ENCODE peak calls at places on chromosome 10, in four cellular contexts. L is GM12892, D is HepG2, V is H1. H is an unnamed sample.

GRCh38 chr10:85790155-85790789 is 576.3 kb downstream of the GRID1 start:
- DNase-seq in L (no peak), D (no peak), V (no peak), H (no peak)

GRCh38 chr10:119199231-119199992 is 8.0 kb upstream of the GRK5 start:
- DNase-seq in L (no peak), D (peak; percentile 88), V (peak; percentile 59), H (no peak)

GRCh38 chr10:14698487-14699170 is 76.1 kb downstream of the FAM107B start:
- DNase-seq in L (no peak), D (no peak), V (no peak), H (no peak)

GRCh38 chr10:13536674-13537366 is 8.0 kb upstream of the BEND7 start:
- DNase-seq in L (no peak), D (peak; percentile 65), V (peak; percentile 86), H (peak; percentile 35)

GRCh38 chr10:101367569-101368453 is 13.8 kb downstream of the BTRC start:
- DNase-seq in L (no peak), D (no peak), V (no peak), H (no peak)

GRCh38 chr10:78236416-78237015 is 202.9 kb downstream of the RPS24 start:
- DNase-seq in L (no peak), D (no peak), V (no peak), H (no peak)

GRCh38 chr10:101075775-101076174 is 14.0 kb downstream of the KAZALD1 start:
- DNase-seq in L (no peak), D (no peak), V (no peak), H (no peak)

GRCh38 chr10:72337039-72337629 is 17.6 kb downstream of the DNAJB12 start:
- DNase-seq in L (no peak), D (peak; percentile 63), V (peak; percentile 91), H (no peak)

GRCh38 chr10:77907900-77908717 is 18.4 kb downstream of the DLG5 start:
- DNase-seq in L (no peak), D (peak; percentile 65), V (no peak), H (no peak)

GRCh38 chr10:74432841-74433594 is 282.0 kb downstream of the ADK start:
- DNase-seq in L (no peak), D (no peak), V (no peak), H (no peak)

GRCh38 chr10:34179280-34179679 is 635.8 kb downstream of the PARD3 start:
- DNase-seq in L (no peak), D (no peak), V (no peak), H (no peak)

GRCh38 chr10:118981946-118982345 is 47.6 kb upstream of the NANOS1 start:
- DNase-seq in L (no peak), D (no peak), V (no peak), H (no peak)

GRCh38 chr10:103660364-103661197 is 167.1 kb downstream of the NEURL1 start:
- DNase-seq in L (peak; percentile 46), D (peak; percentile 71), V (no peak), H (no peak)

GRCh38 chr10:119304541-119304940 is 97.2 kb downstream of the GRK5 start:
- DNase-seq in L (no peak), D (no peak), V (no peak), H (no peak)

DNA sequence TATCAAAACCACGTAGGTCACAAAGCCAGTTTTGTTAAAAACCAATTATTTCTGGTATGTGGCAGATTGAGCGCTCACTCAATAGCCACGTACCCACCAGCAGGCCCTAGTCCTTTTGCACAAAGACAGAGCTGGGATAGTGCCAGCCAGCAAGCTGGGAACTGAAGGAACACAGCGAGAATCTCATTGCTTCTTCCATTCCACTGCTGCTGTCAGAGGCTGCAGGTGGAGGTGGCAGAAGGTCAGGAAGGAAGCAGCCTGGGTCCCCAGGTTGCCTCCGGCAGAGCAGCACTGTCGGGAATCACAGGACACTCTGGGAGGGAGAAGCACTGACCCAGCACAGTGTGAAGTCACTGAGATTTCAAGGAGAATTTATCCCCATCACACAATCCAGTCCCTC is 385.4 kb upstream of the PFKP start:
- DNase-seq in L (no peak), D (no peak), V (no peak), H (no peak)
- TF ChIP-seq TAF1 in L (no peak), D (no peak), V (no peak), H (no peak)

DNA sequence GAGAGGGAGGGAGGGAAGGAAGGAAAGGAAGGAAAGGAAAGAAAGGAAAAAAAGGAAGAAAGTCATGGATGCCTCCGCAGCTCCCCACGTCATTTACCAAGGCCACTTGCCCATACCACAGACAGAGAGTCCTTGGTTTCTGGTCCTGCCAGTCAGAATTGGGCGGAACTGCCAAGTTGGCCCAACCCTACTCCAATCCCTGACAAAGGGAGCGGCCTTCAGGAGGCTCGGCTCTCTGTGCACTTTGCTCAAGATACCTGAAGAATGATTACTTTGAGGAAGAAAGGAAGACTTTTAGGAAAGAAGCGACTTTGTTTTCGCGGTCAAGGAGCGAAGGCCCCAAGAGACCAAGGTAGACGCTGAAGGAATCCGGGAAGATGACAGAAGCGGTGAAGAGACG is 49.1 kb upstream of the FXYD4 start:
- DNase-seq in L (no peak), D (no peak), V (no peak), H (no peak)
- TF ChIP-seq TAF1 in L (no peak), D (no peak), V (no peak), H (no peak)

GRCh38 chr10:91153508-91153907 is 67.0 kb upstream of the PCGF5 start:
- DNase-seq in L (no peak), D (no peak), V (no peak), H (no peak)

GRCh38 chr10:91146146-91146545 is 74.3 kb upstream of the PCGF5 start:
- DNase-seq in L (no peak), D (no peak), V (no peak), H (no peak)

GRCh38 chr10:91150631-91151030 is 69.8 kb upstream of the PCGF5 start:
- DNase-seq in L (no peak), D (no peak), V (no peak), H (no peak)

GRCh38 chr10:91144961-91145360 is 75.5 kb upstream of the PCGF5 start:
- DNase-seq in L (no peak), D (no peak), V (no peak), H (no peak)

DNA sequence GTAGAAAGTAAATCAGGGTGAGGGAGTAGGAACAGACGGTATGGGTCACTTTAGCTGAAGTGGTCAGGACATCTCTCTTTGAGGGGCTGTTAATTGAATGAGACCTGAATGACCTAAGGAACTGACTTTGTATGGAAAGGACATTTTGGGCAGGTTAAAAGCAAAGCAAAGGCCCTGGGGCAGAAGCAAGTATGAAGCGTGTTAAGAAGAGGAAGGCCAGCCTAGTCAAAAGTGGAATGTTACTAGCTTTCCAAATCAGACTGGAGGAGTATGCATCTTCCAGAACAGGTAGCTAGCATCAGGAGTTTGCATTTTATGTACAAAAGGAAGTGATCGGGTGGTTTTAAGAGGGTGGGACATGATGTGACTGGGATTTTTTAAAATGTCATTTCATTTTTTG is 70.9 kb upstream of the PCGF5 start:
- DNase-seq in L (no peak), D (no peak), V (no peak), H (no peak)
- TF ChIP-seq TAF1 in L (no peak), D (no peak), V (no peak), H (no peak)

GRCh38 chr10:110834622-110835219 is 37.0 kb upstream of the PDCD4 start:
- DNase-seq in L (no peak), D (peak; percentile 50), V (no peak), H (no peak)

GRCh38 chr10:110829721-110830410 is 41.9 kb upstream of the PDCD4 start:
- DNase-seq in L (no peak), D (no peak), V (no peak), H (no peak)

GRCh38 chr10:110835841-110836240 is 35.9 kb upstream of the PDCD4 start:
- DNase-seq in L (no peak), D (no peak), V (no peak), H (no peak)

GRCh38 chr10:110833941-110834621 is 37.6 kb upstream of the PDCD4 start:
- DNase-seq in L (no peak), D (no peak), V (no peak), H (no peak)

GRCh38 chr10:110833234-110833940 is 38.3 kb upstream of the PDCD4 start:
- DNase-seq in L (no peak), D (peak; percentile 62), V (no peak), H (no peak)
- TF ChIP-seq TAF1 in L (no peak), D (no peak), V (no peak), H (no peak)

DNA sequence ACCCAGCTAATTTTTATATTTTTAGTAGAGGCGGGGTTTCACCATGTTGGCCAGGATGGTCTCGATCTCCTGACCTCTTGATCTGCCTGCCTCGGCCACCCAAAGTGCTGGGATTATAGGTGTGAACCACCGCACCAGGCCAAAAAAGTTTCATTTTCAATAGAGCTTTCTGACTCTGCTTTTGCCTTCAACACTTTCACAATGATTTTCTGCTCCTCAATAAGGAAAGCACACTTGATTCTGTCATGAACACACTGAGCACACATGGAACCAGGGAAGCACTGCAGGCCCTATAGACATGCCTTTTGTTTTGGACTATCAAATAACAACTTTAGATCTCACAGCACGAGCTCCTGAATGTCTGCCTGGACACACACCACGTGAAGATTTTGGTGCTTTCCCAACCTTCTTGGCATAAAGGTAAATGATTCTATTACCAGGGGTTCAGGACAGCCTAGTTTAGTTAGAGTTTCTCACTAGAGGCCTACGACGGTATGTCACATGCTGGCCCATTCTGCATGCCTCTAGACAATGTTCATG is 8.0 kb downstream of the RRP12 start:
- DNase-seq in L (no peak), D (no peak), V (no peak), H (no peak)
- TF ChIP-seq TAF1 in L (no peak), D (no peak), V (no peak), H (no peak)

GRCh38 chr10:124142960-124143359 is 49.6 kb upstream of the CHST15 start:
- DNase-seq in L (no peak), D (no peak), V (no peak), H (no peak)

GRCh38 chr10:124143721-124144120 is 50.3 kb upstream of the CHST15 start:
- DNase-seq in L (no peak), D (no peak), V (no peak), H (no peak)

GRCh38 chr10:124146491-124146890 is 53.1 kb upstream of the CHST15 start:
- DNase-seq in L (no peak), D (no peak), V (no peak), H (no peak)

GRCh38 chr10:124145109-124145860 is 51.9 kb upstream of the CHST15 start:
- DNase-seq in L (no peak), D (no peak), V (no peak), H (no peak)

DNA sequence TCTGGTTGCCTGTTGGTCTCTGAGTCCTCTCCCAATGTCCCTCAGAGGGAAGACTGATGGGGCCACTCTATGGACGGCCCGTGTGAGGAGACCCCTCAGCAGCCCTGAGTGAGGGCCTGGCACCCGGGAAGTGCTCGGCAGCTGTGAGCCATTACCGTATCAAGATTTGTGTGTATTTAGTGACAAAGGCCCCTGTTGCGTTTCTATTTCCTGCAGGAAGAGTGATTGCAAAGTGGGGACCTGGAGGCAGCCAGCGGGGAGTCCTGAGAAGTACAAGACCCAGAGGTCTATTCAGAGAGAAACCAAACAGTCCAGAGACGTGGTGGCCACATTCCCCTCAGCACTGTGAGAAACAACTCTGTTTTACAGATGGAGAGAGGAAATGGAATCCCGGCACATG is 51.1 kb upstream of the CHST15 start:
- DNase-seq in L (no peak), D (no peak), V (no peak), H (no peak)
- TF ChIP-seq TAF1 in L (no peak), D (no peak), V (no peak), H (no peak)

GRCh38 chr10:61837748-61838055 is 63.8 kb upstream of the ARID5B start:
- DNase-seq in L (no peak), D (peak; percentile 63), V (no peak), H (no peak)
- TF ChIP-seq TAF1 in L (no peak), D (no peak), V (no peak), H (no peak)